ENCODE peak calls at places on chromosomes 4 and X, in five cellular contexts. One of them, this sample, is unnamed.

GRCh38 chr4:102022343-102022742 is 231.8 kb downstream of the BANK1 start:
- DNase-seq in HT1080: peak; percentile 35
- DNase-seq in left cardiac atrium: no peak
- DNase-seq in CD8-positive, alpha-beta memory T cell: no peak
- DNase-seq in pons: no peak
- DNase-seq in this sample: no peak

GRCh38 chr4:176565044-176565443 is 227.7 kb downstream of the VEGFC start:
- DNase-seq in HT1080: no peak
- DNase-seq in CD8-positive, alpha-beta memory T cell: no peak
- DNase-seq in left cardiac atrium: no peak
- DNase-seq in pons: no peak
- DNase-seq in this sample: peak; percentile 16

GRCh38 chr4:148893095-148893494 is 450.9 kb upstream of the NR3C2 start:
- DNase-seq in CD8-positive, alpha-beta memory T cell: no peak
- DNase-seq in pons: no peak
- DNase-seq in left cardiac atrium: no peak
- DNase-seq in HT1080: no peak
- DNase-seq in this sample: no peak

GRCh38 chrX:39936886-39937770 is 160.6 kb downstream of the BCOR start:
- DNase-seq in HT1080: no peak
- DNase-seq in pons: no peak
- DNase-seq in CD8-positive, alpha-beta memory T cell: no peak
- DNase-seq in left cardiac atrium: no peak
- DNase-seq in this sample: no peak

GRCh38 chrX:19824603-19825002 is 62.8 kb downstream of the SH3KBP1 start:
- DNase-seq in left cardiac atrium: no peak
- DNase-seq in pons: no peak
- DNase-seq in HT1080: peak; percentile 13
- DNase-seq in CD8-positive, alpha-beta memory T cell: peak; percentile 29
- DNase-seq in this sample: peak; percentile 80

GRCh38 chr4:3417448-3417847 is 24.3 kb upstream of the HGFAC start:
- DNase-seq in HT1080: no peak
- DNase-seq in CD8-positive, alpha-beta memory T cell: no peak
- DNase-seq in pons: no peak
- DNase-seq in left cardiac atrium: peak; percentile 14
- DNase-seq in this sample: no peak

GRCh38 chrX:24294619-24295018 is 19.2 kb downstream of the SUPT20HL2 start:
- DNase-seq in HT1080: peak; percentile 28
- DNase-seq in left cardiac atrium: no peak
- DNase-seq in CD8-positive, alpha-beta memory T cell: no peak
- DNase-seq in pons: peak; percentile 0
- DNase-seq in this sample: no peak

GRCh38 chr4:105815701-105816100 is 79.6 kb upstream of the NPNT start:
- DNase-seq in pons: no peak
- DNase-seq in HT1080: no peak
- DNase-seq in CD8-positive, alpha-beta memory T cell: no peak
- DNase-seq in left cardiac atrium: no peak
- DNase-seq in this sample: no peak

GRCh38 chr4:81590596-81590995 is 118.9 kb upstream of the RASGEF1B start:
- DNase-seq in left cardiac atrium: no peak
- DNase-seq in HT1080: no peak
- DNase-seq in CD8-positive, alpha-beta memory T cell: no peak
- DNase-seq in pons: no peak
- DNase-seq in this sample: no peak

GRCh38 chr4:28702571-28702970 is 1841.9 kb downstream of the STIM2 start:
- DNase-seq in pons: no peak
- DNase-seq in left cardiac atrium: no peak
- DNase-seq in HT1080: no peak
- DNase-seq in CD8-positive, alpha-beta memory T cell: no peak
- DNase-seq in this sample: no peak

GRCh38 chrX:1165535-1166196 is 46.8 kb downstream of the CRLF2 start:
- DNase-seq in HT1080: peak; percentile 13
- DNase-seq in CD8-positive, alpha-beta memory T cell: peak; percentile 41
- DNase-seq in pons: no peak
- DNase-seq in left cardiac atrium: no peak
- DNase-seq in this sample: no peak

GRCh38 chr4:172169871-172170270 is 356.7 kb downstream of the GALNTL6 start:
- DNase-seq in left cardiac atrium: no peak
- DNase-seq in pons: no peak
- DNase-seq in CD8-positive, alpha-beta memory T cell: no peak
- DNase-seq in HT1080: peak; percentile 40
- DNase-seq in this sample: peak; percentile 7

GRCh38 chrX:67426946-67427345 is 116.9 kb upstream of the AR start:
- DNase-seq in CD8-positive, alpha-beta memory T cell: no peak
- DNase-seq in pons: no peak
- DNase-seq in left cardiac atrium: no peak
- DNase-seq in HT1080: no peak
- DNase-seq in this sample: no peak

This sample was measured in astrocyte.